ENCODE peak calls at places on chromosomes 1 and 21, in five cellular contexts. One of them, this sample, is unnamed.

GRCh38 chr21:39911286-39911685 is 44.0 kb downstream of the PCP4 start:
- DNase-seq in H1: no peak
- DNase-seq in H9: no peak
- DNase-seq in mesenchymal stem cell: no peak
- DNase-seq in trophoblast cell: peak; percentile 38
- DNase-seq in this sample: no peak

GRCh38 chr1:48235652-48236051 is 13.1 kb downstream of the SLC5A9 start:
- DNase-seq in H1: no peak
- DNase-seq in H9: no peak
- DNase-seq in mesenchymal stem cell: no peak
- DNase-seq in trophoblast cell: no peak
- DNase-seq in this sample: no peak

GRCh38 chr1:55828031-55828430 is 612.9 kb upstream of the USP24 start:
- DNase-seq in H1: no peak
- DNase-seq in H9: no peak
- DNase-seq in mesenchymal stem cell: no peak
- DNase-seq in trophoblast cell: peak; percentile 52
- DNase-seq in this sample: no peak

GRCh38 chr1:87778896-87779295 is 450.2 kb downstream of the LMO4 start:
- DNase-seq in H1: no peak
- DNase-seq in H9: no peak
- DNase-seq in mesenchymal stem cell: no peak
- DNase-seq in trophoblast cell: no peak
- DNase-seq in this sample: no peak

GRCh38 chr1:53653631-53654030 is 85.3 kb downstream of the GLIS1 start:
- DNase-seq in H1: no peak
- DNase-seq in H9: peak; percentile 44
- DNase-seq in mesenchymal stem cell: no peak
- DNase-seq in trophoblast cell: no peak
- DNase-seq in this sample: no peak

GRCh38 chr1:5716126-5716525 is 276.1 kb downstream of the NPHP4 start:
- DNase-seq in H1: no peak
- DNase-seq in H9: no peak
- DNase-seq in mesenchymal stem cell: no peak
- DNase-seq in trophoblast cell: no peak
- DNase-seq in this sample: no peak

GRCh38 chr1:172940170-172940855 is 110.4 kb downstream of the TNFSF18 start:
- DNase-seq in H1: no peak
- DNase-seq in H9: no peak
- DNase-seq in mesenchymal stem cell: peak; percentile 91
- DNase-seq in trophoblast cell: peak; percentile 16
- DNase-seq in this sample: no peak

GRCh38 chr1:243594455-243594854 is 255.6 kb downstream of the AKT3 start:
- DNase-seq in H1: no peak
- DNase-seq in H9: no peak
- DNase-seq in mesenchymal stem cell: no peak
- DNase-seq in trophoblast cell: no peak
- DNase-seq in this sample: no peak

GRCh38 chr1:198780376-198780775 is 141.5 kb downstream of the PTPRC start:
- DNase-seq in H1: no peak
- DNase-seq in H9: no peak
- DNase-seq in mesenchymal stem cell: peak; percentile 30
- DNase-seq in trophoblast cell: no peak
- DNase-seq in this sample: no peak

GRCh38 chr1:203678943-203679661 is 52.5 kb downstream of the ATP2B4 start:
- DNase-seq in H1: no peak
- DNase-seq in H9: no peak
- DNase-seq in mesenchymal stem cell: no peak
- DNase-seq in trophoblast cell: peak; percentile 91
- DNase-seq in this sample: no peak

GRCh38 chr1:12302798-12303447 is 73.1 kb downstream of the VPS13D start:
- DNase-seq in H1: no peak
- DNase-seq in H9: no peak
- DNase-seq in mesenchymal stem cell: peak; percentile 3
- DNase-seq in trophoblast cell: no peak
- DNase-seq in this sample: no peak

GRCh38 chr1:55893155-55893554 is 678.0 kb upstream of the USP24 start:
- DNase-seq in H1: no peak
- DNase-seq in H9: no peak
- DNase-seq in mesenchymal stem cell: peak; percentile 54
- DNase-seq in trophoblast cell: peak; percentile 86
- DNase-seq in this sample: no peak

GRCh38 chr1:224623743-224624333 is 7.7 kb downstream of the CNIH3 start:
- DNase-seq in H1: no peak
- DNase-seq in H9: no peak
- DNase-seq in mesenchymal stem cell: peak; percentile 98
- DNase-seq in trophoblast cell: no peak
- DNase-seq in this sample: no peak

GRCh38 chr1:42730002-42730401 is 10.0 kb downstream of the CLDN19 start:
- DNase-seq in H1: no peak
- DNase-seq in H9: no peak
- DNase-seq in mesenchymal stem cell: no peak
- DNase-seq in trophoblast cell: peak; percentile 50
- DNase-seq in this sample: no peak

GRCh38 chr1:147821883-147822282 is 61.5 kb upstream of the GJA5 start:
- DNase-seq in H1: no peak
- DNase-seq in H9: no peak
- DNase-seq in mesenchymal stem cell: peak; percentile 71
- DNase-seq in trophoblast cell: peak; percentile 46
- DNase-seq in this sample: no peak

GRCh38 chr1:183180634-183181056 is 5.4 kb upstream of the LAMC2 start:
- DNase-seq in H1: no peak
- DNase-seq in H9: no peak
- DNase-seq in mesenchymal stem cell: peak; percentile 91
- DNase-seq in trophoblast cell: peak; percentile 15
- DNase-seq in this sample: no peak

GRCh38 chr1:161351482-161351881 is 16.2 kb downstream of the CFAP126 start:
- DNase-seq in H1: no peak
- DNase-seq in H9: no peak
- DNase-seq in mesenchymal stem cell: peak; percentile 22
- DNase-seq in trophoblast cell: no peak
- DNase-seq in this sample: no peak

DNA sequence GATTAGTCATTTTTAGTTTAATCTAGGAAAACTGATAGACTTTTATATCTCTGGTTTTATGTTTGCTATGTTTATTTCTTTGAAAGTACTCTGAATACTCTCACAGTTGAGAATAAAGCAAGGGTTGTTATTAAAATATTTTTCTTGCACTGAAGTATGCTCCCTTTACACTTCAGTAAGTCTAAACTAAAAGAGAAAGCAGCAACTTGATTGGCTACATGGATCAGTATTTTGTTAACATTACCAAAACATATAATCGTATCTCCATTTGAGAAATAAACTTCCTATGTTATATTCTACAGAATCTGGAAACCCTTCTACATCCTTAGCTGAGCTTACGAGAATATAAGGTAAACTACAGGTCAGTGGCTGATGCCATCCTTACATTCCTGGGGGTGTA is 149.5 kb upstream of the HP1BP3 start:
- DNase-seq in H1: no peak
- DNase-seq in H9: no peak
- DNase-seq in mesenchymal stem cell: no peak
- DNase-seq in trophoblast cell: no peak
- DNase-seq in this sample: no peak
- H2BK5ac ChIP-seq in H1: no peak overlapping the region
- H2BK5ac ChIP-seq in H9: no peak overlapping the region
- H2BK5ac ChIP-seq in mesenchymal stem cell: no peak overlapping the region
- H2BK5ac ChIP-seq in trophoblast cell: no peak overlapping the region
- H2BK5ac ChIP-seq in this sample: no peak overlapping the region

DNA sequence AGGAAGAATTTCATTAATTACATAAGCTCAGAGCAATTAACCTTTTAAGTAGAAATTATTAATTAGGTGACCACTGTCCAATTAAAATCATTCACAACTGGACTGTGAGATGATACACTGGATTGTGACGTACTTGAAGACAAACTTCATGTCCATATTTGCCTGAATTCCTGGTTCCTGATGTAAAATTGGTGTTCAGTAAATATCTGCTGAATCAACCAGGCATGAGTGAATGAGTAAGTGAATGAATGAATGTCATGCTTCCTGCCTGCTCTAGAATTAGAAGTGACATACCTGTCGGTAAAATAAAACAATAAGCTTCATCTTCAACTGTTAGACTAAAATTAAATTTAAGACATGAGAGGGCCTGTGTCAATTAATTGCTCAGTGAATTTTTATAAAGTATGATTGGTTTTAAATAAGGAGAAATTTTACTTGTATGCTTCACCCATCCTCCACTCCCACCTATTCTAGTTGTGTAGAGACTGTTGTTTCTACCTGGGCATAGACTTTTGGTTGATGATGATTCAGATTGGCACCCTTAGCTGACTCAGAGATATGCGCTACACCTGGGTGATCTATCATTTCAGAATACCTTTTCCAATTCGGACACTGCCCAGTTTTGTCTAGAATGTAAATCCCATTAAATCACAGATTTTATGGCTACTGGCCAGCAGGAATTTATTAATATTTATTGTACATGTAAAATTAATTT is 56.9 kb upstream of the PTGS2 start:
- DNase-seq in H1: no peak
- DNase-seq in H9: no peak
- DNase-seq in mesenchymal stem cell: no peak
- DNase-seq in trophoblast cell: no peak
- DNase-seq in this sample: no peak
- H2BK12ac ChIP-seq in H1: no peak overlapping the region
- H2BK12ac ChIP-seq in H9: no peak overlapping the region
- H2BK12ac ChIP-seq in mesenchymal stem cell: no peak overlapping the region
- H2BK12ac ChIP-seq in trophoblast cell: no peak overlapping the region
- H2BK12ac ChIP-seq in this sample: no peak overlapping the region

GRCh38 chr1:181010789-181011188 is 11.9 kb downstream of the STX6 start:
- DNase-seq in H1: no peak
- DNase-seq in H9: no peak
- DNase-seq in mesenchymal stem cell: peak; percentile 29
- DNase-seq in trophoblast cell: peak; percentile 85
- DNase-seq in this sample: no peak

GRCh38 chr1:181013144-181013543 is 9.5 kb downstream of the STX6 start:
- DNase-seq in H1: no peak
- DNase-seq in H9: no peak
- DNase-seq in mesenchymal stem cell: no peak
- DNase-seq in trophoblast cell: peak; percentile 3
- DNase-seq in this sample: no peak

GRCh38 chr1:181014431-181015257 is 8.0 kb downstream of the STX6 start:
- DNase-seq in H1: no peak
- DNase-seq in H9: no peak
- DNase-seq in mesenchymal stem cell: no peak
- DNase-seq in trophoblast cell: no peak
- DNase-seq in this sample: no peak

GRCh38 chr1:181011301-181012202 is 11.1 kb downstream of the STX6 start:
- DNase-seq in H1: no peak
- DNase-seq in H9: no peak
- DNase-seq in mesenchymal stem cell: peak; percentile 11
- DNase-seq in trophoblast cell: no peak
- DNase-seq in this sample: no peak

DNA sequence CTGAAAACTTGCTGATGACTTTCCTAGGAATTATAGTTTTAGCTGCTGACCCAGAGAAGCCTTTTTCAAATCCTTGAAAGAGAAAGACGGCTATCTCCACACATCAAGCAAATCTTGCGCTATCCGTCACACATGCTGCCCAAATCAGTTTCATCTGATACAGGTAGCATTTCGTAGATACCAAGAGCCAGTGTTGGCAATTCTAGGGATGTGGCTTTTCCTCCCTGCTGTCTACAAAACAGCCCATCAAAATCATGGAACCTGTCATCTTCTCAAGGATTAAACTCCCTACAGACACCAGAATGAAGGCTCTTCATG is 10.5 kb downstream of the STX6 start:
- DNase-seq in H1: no peak
- DNase-seq in H9: no peak
- DNase-seq in mesenchymal stem cell: no peak
- DNase-seq in trophoblast cell: peak; percentile 94
- DNase-seq in this sample: no peak
- H2AK5ac ChIP-seq in H1: no peak overlapping the region
- H2AK5ac ChIP-seq in H9: no peak overlapping the region
- H2AK5ac ChIP-seq in mesenchymal stem cell: peak overlapping the region; percentile 15
- H2AK5ac ChIP-seq in trophoblast cell: no peak overlapping the region
- H2AK5ac ChIP-seq in this sample: no peak overlapping the region

DNA sequence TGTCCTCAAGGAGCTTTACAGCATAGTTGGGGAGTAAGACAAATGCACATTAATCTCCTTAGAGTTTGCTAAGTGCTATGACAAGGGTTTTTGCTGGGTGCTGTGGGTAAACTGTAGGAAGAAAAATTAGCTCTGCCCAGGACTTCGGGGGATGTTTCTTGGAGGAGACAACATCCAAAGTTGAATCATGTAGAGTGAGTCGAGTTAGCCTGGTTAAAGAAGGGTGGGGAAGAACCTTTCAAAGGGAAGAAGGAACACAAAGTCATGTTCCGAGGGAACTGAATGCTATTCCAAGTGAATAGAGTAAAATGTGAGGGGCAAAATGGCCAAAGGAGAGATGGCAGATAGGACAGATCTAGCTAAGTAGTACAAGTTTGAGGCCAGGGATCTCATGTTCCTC is 17.1 kb downstream of the SPRTN start:
- DNase-seq in H1: no peak
- DNase-seq in H9: no peak
- DNase-seq in mesenchymal stem cell: peak; percentile 35
- DNase-seq in trophoblast cell: no peak
- DNase-seq in this sample: no peak
- H2BK5ac ChIP-seq in H1: no peak overlapping the region
- H2BK5ac ChIP-seq in H9: no peak overlapping the region
- H2BK5ac ChIP-seq in mesenchymal stem cell: no peak overlapping the region
- H2BK5ac ChIP-seq in trophoblast cell: no peak overlapping the region
- H2BK5ac ChIP-seq in this sample: no peak overlapping the region

GRCh38 chr1:222114536-222115156 is 372.8 kb upstream of the DUSP10 start:
- DNase-seq in H1: no peak
- DNase-seq in H9: no peak
- DNase-seq in mesenchymal stem cell: no peak
- DNase-seq in trophoblast cell: no peak
- DNase-seq in this sample: no peak
- H2BK12ac ChIP-seq in H1: no peak overlapping the region
- H2BK12ac ChIP-seq in H9: no peak overlapping the region
- H2BK12ac ChIP-seq in mesenchymal stem cell: no peak overlapping the region
- H2BK12ac ChIP-seq in trophoblast cell: no peak overlapping the region
- H2BK12ac ChIP-seq in this sample: no peak overlapping the region

DNA sequence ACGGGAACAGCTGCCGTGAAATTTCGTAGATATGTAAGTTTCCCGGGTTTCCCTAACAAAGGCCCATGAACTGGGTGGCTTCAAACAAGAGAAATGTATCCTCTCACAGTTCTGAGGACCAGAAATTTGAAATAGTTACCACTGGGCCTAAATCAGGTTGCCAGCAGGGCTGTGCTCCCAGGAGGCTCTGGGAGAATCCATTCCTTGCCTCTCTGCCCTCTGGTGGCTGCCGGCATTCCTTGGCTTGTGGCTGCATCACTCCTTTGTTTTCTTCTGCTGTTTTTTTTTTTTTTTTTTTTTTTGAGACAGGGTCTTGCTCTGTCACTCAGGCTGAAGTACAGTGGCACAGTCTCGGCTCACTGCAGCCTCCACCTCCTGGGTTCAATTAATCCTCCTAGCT is 23.7 kb downstream of the UMODL1 start:
- DNase-seq in H1: no peak
- DNase-seq in H9: no peak
- DNase-seq in mesenchymal stem cell: peak; percentile 22
- DNase-seq in trophoblast cell: peak; percentile 57
- DNase-seq in this sample: no peak
- H2AK5ac ChIP-seq in H1: no peak overlapping the region
- H2AK5ac ChIP-seq in H9: no peak overlapping the region
- H2AK5ac ChIP-seq in mesenchymal stem cell: peak overlapping the region; percentile 66
- H2AK5ac ChIP-seq in trophoblast cell: no peak overlapping the region
- H2AK5ac ChIP-seq in this sample: no peak overlapping the region

This sample was measured in neuronal stem cell.